ENCODE peak calls at places on chromosomes 4 and X, in ten cellular contexts. A, O, F, Q, I, C, X, N, H and W are unnamed samples.

GRCh38 chrX:21733705-21734104 is 24.2 kb downstream of the SMPX start:
- DNase-seq in A (no peak), O (no peak), F (no peak), Q (no peak), I (no peak), C (no peak), X (no peak), N (no peak), H (no peak), W (no peak)

GRCh38 chr4:32429151-32429550 is 1709.0 kb downstream of the PCDH7 start:
- DNase-seq in A (no peak), O (no peak), F (no peak), Q (no peak), I (no peak), C (peak), X (no peak), N (no peak), H (no peak), W (no peak)

GRCh38 chr4:53576676-53577372 is 14.5 kb downstream of the LNX1 start:
- DNase-seq in A (no peak), O (no peak), F (no peak), Q (no peak), I (no peak), C (peak), X (no peak), N (no peak), H (no peak), W (peak)

GRCh38 chr4:99134586-99134985 is 9.5 kb downstream of the ADH4 start:
- DNase-seq in A (no peak), O (no peak), F (no peak), Q (no peak), I (no peak), C (peak), X (no peak), N (no peak), H (no peak), W (no peak)

GRCh38 chr4:144351306-144351705 is 210.8 kb upstream of the GYPA start:
- DNase-seq in A (no peak), O (no peak), F (no peak), Q (no peak), I (no peak), C (no peak), X (no peak), N (no peak), H (no peak), W (no peak)

GRCh38 chr4:84985952-84986351 is 19.5 kb upstream of the WDFY3 start:
- DNase-seq in A (peak), O (no peak), F (peak), Q (no peak), I (no peak), C (peak), X (no peak), N (no peak), H (no peak), W (no peak)

GRCh38 chrX:69060631-69061408 is 104.4 kb downstream of the PJA1 start:
- DNase-seq in A (peak), O (no peak), F (no peak), Q (no peak), I (peak), C (peak), X (no peak), N (no peak), H (no peak), W (no peak)

GRCh38 chr4:2850966-2851782 is 7.5 kb downstream of the ADD1 start:
- DNase-seq in A (no peak), O (no peak), F (no peak), Q (no peak), I (no peak), C (no peak), X (no peak), N (no peak), H (no peak), W (no peak)

GRCh38 chrX:40094041-40094899 is 3.5 kb downstream of the BCOR start:
- DNase-seq in A (peak), O (no peak), F (no peak), Q (no peak), I (no peak), C (peak), X (no peak), N (no peak), H (peak), W (peak)

GRCh38 chrX:38941675-38942074 is 140.4 kb downstream of the MID1IP1 start:
- DNase-seq in A (no peak), O (no peak), F (no peak), Q (no peak), I (no peak), C (peak), X (no peak), N (no peak), H (no peak), W (no peak)

GRCh38 chrX:2226906-2227656 is 273.7 kb downstream of the DHRSX start:
- DNase-seq in A (no peak), O (no peak), F (no peak), Q (no peak), I (no peak), C (no peak), X (no peak), N (no peak), H (no peak), W (no peak)

GRCh38 chr4:78684196-78685079 is 91.7 kb upstream of the BMP2K start:
- DNase-seq in A (peak), O (no peak), F (no peak), Q (no peak), I (no peak), C (peak), X (no peak), N (no peak), H (no peak), W (peak)

GRCh38 chrX:106752101-106752678 is 25.7 kb downstream of the RNF128 start:
- DNase-seq in A (peak), O (no peak), F (peak), Q (no peak), I (no peak), C (peak), X (no peak), N (no peak), H (no peak), W (no peak)

GRCh38 chr4:61200991-61201526 is 933 bp downstream of the ADGRL3 start:
- DNase-seq in A (peak), O (no peak), F (no peak), Q (peak), I (peak), C (peak), X (no peak), N (no peak), H (peak), W (peak)

GRCh38 chr4:174156239-174156826 is 127.1 kb downstream of the FBXO8 start:
- DNase-seq in A (peak), O (peak), F (peak), Q (no peak), I (no peak), C (peak), X (no peak), N (no peak), H (no peak), W (no peak)

GRCh38 chr4:142532054-142532453 is 314.0 kb downstream of the INPP4B start:
- DNase-seq in A (no peak), O (no peak), F (no peak), Q (no peak), I (no peak), C (no peak), X (no peak), N (no peak), H (no peak), W (no peak)

GRCh38 chrX:23803931-23804381 is 21.0 kb downstream of the SAT1 start:
- DNase-seq in A (no peak), O (no peak), F (no peak), Q (no peak), I (peak), C (peak), X (no peak), N (no peak), H (no peak), W (peak)

GRCh38 chrX:41556958-41557357 is 109.8 kb downstream of the NYX start:
- DNase-seq in A (no peak), O (no peak), F (no peak), Q (no peak), I (no peak), C (no peak), X (no peak), N (no peak), H (no peak), W (no peak)

GRCh38 chrX:110162867-110163266 is 155.0 kb downstream of the AMMECR1 start:
- DNase-seq in A (no peak), O (no peak), F (no peak), Q (no peak), I (no peak), C (no peak), X (no peak), N (no peak), H (no peak), W (no peak)

GRCh38 chr4:76235407-76235806 is 16.1 kb upstream of the FAM47E start:
- DNase-seq in A (no peak), O (no peak), F (no peak), Q (no peak), I (no peak), C (no peak), X (no peak), N (no peak), H (no peak), W (no peak)

GRCh38 chr4:66489783-66490452 is 819.6 kb upstream of the EPHA5 start:
- DNase-seq in A (peak), O (no peak), F (peak), Q (no peak), I (no peak), C (peak), X (no peak), N (no peak), H (no peak), W (peak)